ENCODE peak calls at places on chromosomes 13 and 19, in four cellular contexts. D, U, Y and E are unnamed samples.

GRCh38 chr19:3494051-3494450 is 6.4 kb downstream of the DOHH start:
- DNase-seq in Y (no peak), D (no peak), U (peak), E (peak)

GRCh38 chr13:33009019-33009418 is 7.2 kb upstream of the KL start:
- DNase-seq in D (no peak), U (no peak), Y (no peak), E (no peak)

GRCh38 chr19:1130801-1131717 is 27.3 kb downstream of the GPX4 start:
- DNase-seq in D (no peak), Y (peak), U (no peak), E (no peak)

GRCh38 chr19:16544468-16545231 is 2.4 kb upstream of the CHERP start:
- DNase-seq in Y (no peak), U (no peak), D (no peak), E (no peak)

GRCh38 chr13:66407159-66407558 is 823.0 kb downstream of the PCDH9 start:
- DNase-seq in U (no peak), D (no peak), Y (no peak), E (no peak)

GRCh38 chr13:109400625-109401257 is 385.6 kb downstream of the IRS2 start:
- DNase-seq in U (no peak), Y (no peak), D (no peak), E (no peak)

GRCh38 chr19:9308091-9308490 is 1.5 kb downstream of the ZNF699 start:
- DNase-seq in D (no peak), Y (no peak), U (no peak), E (no peak)

GRCh38 chr19:14479985-14480694 is 5.0 kb upstream of the PTGER1 start:
- DNase-seq in D (no peak), U (peak), Y (no peak), E (no peak)

GRCh38 chr13:41974262-41974900 is 13.5 kb upstream of the VWA8 start:
- DNase-seq in U (no peak), D (no peak), Y (no peak), E (no peak)

GRCh38 chr19:53853707-53854106 is 14.0 kb upstream of the MYADM start:
- DNase-seq in Y (no peak), U (no peak), D (no peak), E (no peak)

GRCh38 chr19:41607668-41608067 is 19.2 kb downstream of the CEACAM4 start:
- DNase-seq in Y (no peak), D (no peak), U (no peak), E (no peak)

GRCh38 chr19:3539743-3540118 is 757 bp downstream of the TEKTIP1 start:
- DNase-seq in D (no peak), Y (no peak), U (no peak), E (no peak)

GRCh38 chr13:30985637-30986205 is 53.3 kb downstream of the TEX26 start:
- DNase-seq in Y (no peak), D (no peak), U (no peak), E (peak)

GRCh38 chr19:6828306-6828697 is 55.8 kb downstream of the VAV1 start:
- DNase-seq in D (no peak), U (no peak), Y (no peak), E (no peak)

GRCh38 chr13:50989476-50989875 is 79.9 kb downstream of the RNASEH2B start:
- DNase-seq in D (peak), Y (peak), U (peak), E (no peak)

GRCh38 chr19:4933528-4933927 is 24.2 kb downstream of the UHRF1 start:
- DNase-seq in Y (no peak), U (no peak), D (no peak), E (peak)

GRCh38 chr13:23980160-23980551 is 82.9 kb upstream of the C1QTNF9B start:
- DNase-seq in D (peak), U (peak), Y (peak), E (peak)

GRCh38 chr19:16661480-16662034 is 618 bp downstream of the TMEM38A start:
- DNase-seq in U (peak), Y (no peak), D (peak), E (no peak)

GRCh38 chr19:3810708-3811355 is 24.7 kb upstream of the MATK start:
- DNase-seq in D (no peak), U (no peak), Y (no peak), E (no peak)

GRCh38 chr19:24048261-24048660 is 38.7 kb upstream of the ZNF254 start:
- DNase-seq in D (no peak), U (no peak), Y (no peak), E (no peak)

GRCh38 chr13:19332380-19332779 is 150.8 kb upstream of the TUBA3C start:
- DNase-seq in U (no peak), Y (no peak), D (no peak), E (no peak)

GRCh38 chr19:30666301-30666803 is 294.2 kb downstream of the ZNF536 start:
- DNase-seq in U (peak), D (no peak), Y (peak), E (peak)

GRCh38 chr13:40469581-40470282 is 196.7 kb downstream of the FOXO1 start:
- DNase-seq in U (no peak), Y (no peak), D (no peak), E (no peak)

GRCh38 chr13:94972262-94972661 is 259.9 kb upstream of the SOX21 start:
- DNase-seq in D (no peak), U (no peak), Y (no peak), E (no peak)

GRCh38 chr13:90105276-90105675 is 1242.2 kb upstream of the MIR17HG start:
- DNase-seq in U (no peak), D (no peak), Y (no peak), E (no peak)

GRCh38 chr13:113145496-113145895 is 13.0 kb upstream of the PROZ start:
- DNase-seq in D (no peak), Y (no peak), U (peak), E (no peak)

GRCh38 chr13:30881191-30881651 is 24.9 kb upstream of the MEDAG start:
- DNase-seq in U (no peak), D (peak), Y (no peak), E (no peak)

GRCh38 chr13:79525458-79525857 is 44.5 kb downstream of the NDFIP2 start:
- DNase-seq in Y (peak), D (no peak), U (no peak), E (no peak)

GRCh38 chr19:2176336-2176994 is 12.7 kb downstream of the DOT1L start:
- DNase-seq in Y (no peak), D (no peak), U (no peak), E (no peak)

GRCh38 chr19:917323-918151 is at the start of gene KISS1R:
- DNase-seq in Y (no peak), D (no peak), U (peak), E (peak)

GRCh38 chr19:13100031-13100588 is 2.5 kb downstream of the LYL1 start:
- DNase-seq in U (no peak), D (peak), Y (peak), E (no peak)

GRCh38 chr13:62387642-62388041 is 972.0 kb upstream of the PCDH20 start:
- DNase-seq in U (no peak), Y (peak), D (no peak), E (no peak)

GRCh38 chr13:29654807-29655547 is 59.5 kb upstream of the SLC7A1 start:
- DNase-seq in U (no peak), Y (no peak), D (no peak), E (peak)

GRCh38 chr19:10618846-10619245 is 6.5 kb upstream of the SLC44A2 start:
- DNase-seq in D (no peak), Y (no peak), U (no peak), E (no peak)

GRCh38 chr19:862529-863304 is 3.3 kb downstream of the CFD start:
- DNase-seq in Y (peak), D (peak), U (peak), E (peak)

GRCh38 chr19:1847684-1848398 is 442 bp downstream of the REXO1 start:
- DNase-seq in U (no peak), Y (peak), D (no peak), E (peak)

GRCh38 chr13:43227721-43228120 is 204.3 kb downstream of the DNAJC15 start:
- DNase-seq in D (no peak), U (no peak), Y (peak), E (peak)

GRCh38 chr19:34345934-34346333 is 19.1 kb upstream of the GPI start:
- DNase-seq in D (peak), Y (peak), U (peak), E (peak)

GRCh38 chr19:46860846-46861690 is at the start of gene ARHGAP35:
- DNase-seq in D (peak), U (no peak), Y (no peak), E (peak)

GRCh38 chr19:46859637-46860124 is 1.1 kb upstream of the ARHGAP35 start:
- DNase-seq in Y (no peak), U (no peak), D (peak), E (peak)

GRCh38 chr19:46852830-46853229 is 2.2 kb upstream of the AP2S1 start:
- DNase-seq in U (no peak), D (no peak), Y (no peak), E (no peak)

GRCh38 chr19:46860125-46860845 is 512 bp upstream of the ARHGAP35 start:
- DNase-seq in U (peak), Y (peak), D (peak), E (peak)

DNA sequence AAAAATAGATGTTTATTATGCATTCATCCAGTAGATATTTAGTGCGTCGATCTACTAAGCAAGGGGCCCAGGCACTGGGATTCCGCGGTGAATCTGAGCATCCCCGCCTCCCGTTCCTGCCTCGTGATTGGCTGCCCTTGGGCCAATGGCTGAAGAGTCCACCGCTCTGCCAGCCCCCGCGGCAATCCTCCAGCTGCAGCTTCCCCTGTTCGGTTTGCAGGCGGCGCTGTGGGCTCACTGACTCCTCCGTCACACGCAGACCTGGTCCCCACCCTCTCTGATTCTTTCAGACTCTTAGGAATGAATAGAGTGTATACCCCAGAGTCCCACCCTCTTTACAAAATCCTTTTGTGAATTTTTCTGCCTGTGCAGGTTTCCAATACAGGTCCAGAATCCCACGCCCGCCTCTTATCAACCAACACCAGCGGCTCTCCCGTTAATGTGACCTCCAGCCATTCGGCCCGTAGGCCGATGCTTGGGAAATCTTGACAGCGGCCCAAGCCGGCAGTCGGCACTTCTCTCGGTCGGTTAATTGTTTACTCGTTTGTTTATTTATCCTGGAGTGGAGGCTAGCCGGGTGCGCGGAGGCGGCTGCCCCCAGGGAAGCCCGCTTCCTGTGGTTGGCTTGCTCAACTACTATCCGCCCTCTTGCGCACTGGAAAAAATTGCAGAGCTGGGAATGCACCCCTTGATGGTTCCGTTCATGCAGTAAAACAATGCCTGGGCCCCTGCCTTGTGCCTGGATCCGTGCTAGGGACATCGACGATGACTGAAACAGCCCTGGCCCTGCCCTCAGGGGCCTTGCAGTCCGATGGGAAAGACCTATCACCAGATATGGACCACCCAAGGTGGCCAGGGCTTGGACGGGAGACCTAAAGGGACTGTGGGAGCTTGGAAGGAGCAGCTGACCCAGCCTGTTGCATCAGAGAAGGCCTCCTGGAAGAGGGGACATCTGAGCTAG is 4.5 kb upstream of the ARHGAP35 start:
- DNase-seq in Y (peak), U (peak), D (peak), E (peak)
- TF ChIP-seq CTCF in Y (peak), U (peak), D (peak), E (peak)

DNA sequence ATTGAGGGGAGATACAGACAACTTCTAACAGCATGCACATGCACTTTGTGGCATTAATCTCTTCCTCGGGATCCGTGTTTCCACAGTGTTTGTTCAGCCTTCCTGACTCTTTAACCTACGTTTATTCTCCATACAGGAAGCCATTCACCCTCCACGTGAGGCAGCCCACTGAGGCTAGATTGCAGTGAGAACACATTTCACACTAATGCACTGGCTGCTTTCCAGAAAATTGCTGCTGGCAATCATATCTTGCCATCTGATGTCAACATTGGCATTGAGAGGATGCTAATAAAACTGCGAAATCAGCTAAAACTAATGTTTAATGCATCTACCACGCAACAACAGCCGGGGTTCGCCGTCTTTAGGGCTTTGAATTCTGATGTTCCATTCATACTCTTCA is 30.0 kb downstream of the DCLK1 start:
- DNase-seq in U (no peak), Y (peak), D (no peak), E (no peak)
- H3K4me3 ChIP-seq in U (no peak), Y (no peak), D (no peak), E (no peak)

GRCh38 chr13:57582032-57582431 is 49.5 kb upstream of the PCDH17 start:
- DNase-seq in D (no peak), Y (no peak), U (peak), E (no peak)
- TF ChIP-seq CTCF in D (no peak), Y (no peak), U (peak), E (no peak)

DNA sequence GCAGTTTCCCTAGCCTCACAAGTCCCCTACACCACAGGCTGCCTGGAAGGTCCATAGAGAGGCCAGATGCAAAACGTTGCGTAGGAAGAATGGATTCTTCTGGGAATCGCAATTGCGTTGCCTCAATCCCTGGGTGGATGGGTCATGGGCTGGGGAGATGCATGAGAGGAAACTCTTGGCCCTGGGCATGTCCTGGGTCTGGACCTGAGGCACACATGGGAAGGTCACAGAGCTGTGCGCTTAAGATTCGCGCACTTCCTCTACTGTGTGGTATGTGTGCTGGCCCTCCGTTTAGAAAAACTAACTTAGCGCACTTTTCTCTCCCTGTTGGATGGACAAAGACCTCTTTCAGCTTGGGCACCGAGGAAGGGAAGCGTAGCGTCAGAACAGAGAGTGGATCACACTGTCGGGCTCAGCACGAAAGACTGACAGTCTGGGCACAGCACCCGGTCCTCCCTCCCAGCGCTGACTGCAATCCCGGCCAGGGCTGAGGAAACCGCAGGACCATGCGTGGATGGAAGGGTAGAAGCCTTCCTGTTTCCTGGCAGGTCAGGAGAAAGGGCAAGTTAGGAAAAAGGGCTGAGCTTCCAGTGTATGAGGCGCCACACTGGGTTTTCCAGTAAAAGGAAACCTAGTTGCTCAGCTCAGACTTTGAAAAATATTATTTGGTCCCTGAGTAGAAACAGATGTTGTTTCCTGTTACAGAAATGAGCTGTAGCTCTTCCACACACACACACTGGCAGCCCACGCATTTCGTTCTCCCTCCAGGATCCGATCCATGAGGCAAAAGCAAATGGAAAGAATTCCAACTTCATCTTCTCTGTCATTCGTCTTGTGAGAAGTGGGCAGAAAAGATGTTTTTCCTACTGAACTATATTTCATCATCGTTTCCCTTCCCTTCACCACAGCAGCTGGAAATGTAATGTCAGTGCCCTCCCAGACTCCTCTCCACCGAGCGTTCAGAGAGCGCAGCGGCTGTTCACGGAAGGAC is 86.0 kb downstream of the ING1 start:
- DNase-seq in Y (peak), U (no peak), D (peak), E (peak)
- H3K4me3 ChIP-seq in Y (no peak), U (no peak), D (peak), E (peak)

GRCh38 chr19:45079063-45079910 is at the start of gene GEMIN7:
- DNase-seq in D (peak), Y (peak), U (peak), E (peak)
- TF ChIP-seq CTCF in D (no peak), Y (no peak), U (no peak), E (no peak)

GRCh38 chr13:98819382-98819781 is 66.9 kb upstream of the SLC15A1 start:
- DNase-seq in U (no peak), D (peak), Y (no peak), E (peak)

GRCh38 chr13:98820744-98821371 is 68.4 kb upstream of the SLC15A1 start:
- DNase-seq in Y (no peak), U (no peak), D (no peak), E (no peak)

GRCh38 chr13:98822238-98822606 is 69.8 kb upstream of the SLC15A1 start:
- DNase-seq in Y (no peak), U (no peak), D (no peak), E (peak)

GRCh38 chr13:98823442-98823841 is 71.0 kb upstream of the SLC15A1 start:
- DNase-seq in U (no peak), D (no peak), Y (no peak), E (no peak)

GRCh38 chr13:98821372-98822237 is 69.1 kb upstream of the SLC15A1 start:
- DNase-seq in D (no peak), U (no peak), Y (peak), E (peak)
- H3K4me3 ChIP-seq in D (no peak), U (no peak), Y (no peak), E (no peak)

GRCh38 chr19:48899781-48900476 is at the start of gene NUCB1:
- DNase-seq in Y (peak), U (peak), D (peak), E (peak)
- TF ChIP-seq CTCF in Y (no peak), U (no peak), D (peak), E (no peak)

GRCh38 chr19:32234663-32235217 is 110.7 kb upstream of the ZNF507 start:
- DNase-seq in Y (no peak), U (no peak), D (no peak), E (no peak)
- H3K4me3 ChIP-seq in Y (no peak), U (no peak), D (no peak), E (no peak)